ENCODE peak calls at places on chromosomes 16 and 17, in five cellular contexts. M, A, Y, E and S are unnamed samples.

GRCh38 chr17:50904522-50905459 is 38.6 kb upstream of the TOB1 start:
- DNase-seq in A (no peak), E (no peak), M (no peak), Y (no peak), S (peak)

GRCh38 chr16:60107467-60107866 is 1373.4 kb upstream of the GOT2 start:
- DNase-seq in A (peak), M (no peak), Y (no peak), E (no peak), S (no peak)

GRCh38 chr16:66954097-66954659 is 6.9 kb upstream of the CES3 start:
- DNase-seq in M (peak), Y (peak), A (peak), E (no peak), S (peak)

GRCh38 chr16:71882505-71883192 is 1.3 kb downstream of the ZNF821 start:
- DNase-seq in A (peak), E (no peak), M (peak), Y (peak), S (peak)

GRCh38 chr17:68424861-68425260 is 32.4 kb downstream of the WIPI1 start:
- DNase-seq in E (no peak), A (no peak), M (no peak), Y (no peak), S (no peak)

GRCh38 chr17:49108318-49108717 is 24.3 kb upstream of the B4GALNT2 start:
- DNase-seq in Y (no peak), A (no peak), M (no peak), E (no peak), S (no peak)

GRCh38 chr16:2902337-2903130 is 9.2 kb upstream of the FLYWCH1 start:
- DNase-seq in M (no peak), E (no peak), A (no peak), Y (no peak), S (no peak)

GRCh38 chr17:5584383-5584951 is at the start of gene NLRP1:
- DNase-seq in M (peak), A (peak), Y (peak), E (peak), S (peak)

GRCh38 chr17:9408381-9408780 is 167.2 kb downstream of the STX8 start:
- DNase-seq in M (no peak), Y (no peak), A (no peak), E (no peak), S (no peak)

GRCh38 chr16:4246777-4247476 is 5.0 kb upstream of the SRL start:
- DNase-seq in E (no peak), A (no peak), M (no peak), Y (no peak), S (no peak)

GRCh38 chr17:76166168-76166567 is 25.1 kb upstream of the FOXJ1 start:
- DNase-seq in Y (no peak), E (no peak), M (no peak), A (no peak), S (no peak)

GRCh38 chr16:49023095-49023494 is 258.5 kb downstream of the CBLN1 start:
- DNase-seq in Y (no peak), E (peak), A (no peak), M (no peak), S (no peak)

GRCh38 chr16:63361032-63361624 is 1324.9 kb upstream of the CDH8 start:
- DNase-seq in Y (no peak), A (peak), M (no peak), E (no peak), S (no peak)

GRCh38 chr17:1577186-1577585 is 14.6 kb upstream of the PITPNA start:
- DNase-seq in A (peak), Y (no peak), M (no peak), E (peak), S (peak)

GRCh38 chr17:10290046-10290445 is 82.8 kb downstream of the MYH13 start:
- DNase-seq in M (no peak), Y (no peak), A (no peak), E (no peak), S (no peak)

GRCh38 chr16:56697456-56698155 is 15.3 kb downstream of the MT1X start:
- DNase-seq in M (no peak), E (no peak), A (no peak), Y (no peak), S (no peak)

GRCh38 chr16:4608704-4608980 is 6.0 kb downstream of the UBALD1 start:
- DNase-seq in E (no peak), M (no peak), A (no peak), Y (no peak), S (no peak)

GRCh38 chr16:88466175-88466862 is 13.2 kb downstream of the ZFPM1 start:
- DNase-seq in Y (no peak), E (no peak), A (no peak), M (no peak), S (no peak)

GRCh38 chr16:72122308-72122707 is 28.7 kb downstream of the DHX38 start:
- DNase-seq in Y (no peak), E (no peak), A (no peak), M (no peak), S (no peak)

GRCh38 chr16:86901483-86901882 is 323.1 kb downstream of the FOXL1 start:
- DNase-seq in E (no peak), A (no peak), M (no peak), Y (no peak), S (no peak)

GRCh38 chr16:78407191-78407590 is 307.7 kb downstream of the WWOX start:
- DNase-seq in Y (no peak), E (no peak), A (no peak), M (no peak), S (no peak)

GRCh38 chr16:26765087-26765486 is 301.6 kb upstream of the C16orf82 start:
- DNase-seq in E (no peak), A (no peak), M (no peak), Y (no peak), S (no peak)

GRCh38 chr16:11399261-11399831 is 54.1 kb downstream of the RMI2 start:
- DNase-seq in Y (no peak), M (no peak), E (no peak), A (no peak), S (no peak)

GRCh38 chr16:86608301-86608747 is 30.0 kb downstream of the FOXL1 start:
- DNase-seq in Y (no peak), M (no peak), E (no peak), A (no peak), S (no peak)

GRCh38 chr16:22674832-22675191 is 139.2 kb upstream of the HS3ST2 start:
- DNase-seq in Y (no peak), A (no peak), M (no peak), E (no peak), S (peak)

GRCh38 chr16:12646490-12647274 is 157.0 kb downstream of the CPPED1 start:
- DNase-seq in A (no peak), E (no peak), M (no peak), Y (peak), S (peak)

GRCh38 chr17:70078994-70079531 is 4.0 kb downstream of the KCNJ16 start:
- DNase-seq in A (no peak), Y (no peak), E (no peak), M (no peak), S (no peak)

GRCh38 chr17:59786213-59786535 is 78.7 kb downstream of the VMP1 start:
- DNase-seq in Y (no peak), E (no peak), A (peak), M (no peak), S (no peak)

GRCh38 chr17:33371377-33371776 is 78.3 kb upstream of the ASIC2 start:
- DNase-seq in A (no peak), M (no peak), E (no peak), Y (no peak), S (no peak)

GRCh38 chr16:76639685-76640289 is 362.6 kb downstream of the CNTNAP4 start:
- DNase-seq in Y (no peak), A (peak), M (no peak), E (no peak), S (peak)

GRCh38 chr16:49463529-49463928 is 89.9 kb downstream of the C16orf78 start:
- DNase-seq in M (peak), A (no peak), Y (peak), E (no peak), S (peak)

GRCh38 chr17:50155115-50155819 is 4.8 kb upstream of the PPP1R9B start:
- DNase-seq in M (no peak), Y (no peak), A (no peak), E (no peak), S (no peak)

GRCh38 chr17:71792966-71793365 is 327.9 kb upstream of the SOX9 start:
- DNase-seq in Y (no peak), M (no peak), A (no peak), E (peak), S (no peak)

GRCh38 chr17:16962804-16963203 is 9.1 kb downstream of the TNFRSF13B start:
- DNase-seq in E (no peak), Y (no peak), A (no peak), M (no peak), S (no peak)

GRCh38 chr17:29291163-29291752 is 2.7 kb downstream of the NUFIP2 start:
- DNase-seq in M (no peak), A (peak), E (no peak), Y (peak), S (no peak)

GRCh38 chr17:8290043-8290442 is 1.6 kb downstream of the RANGRF start:
- DNase-seq in A (no peak), Y (no peak), M (no peak), E (no peak), S (no peak)

GRCh38 chr16:3612510-3613466 is 1.4 kb upstream of the SLX4 start:
- DNase-seq in Y (no peak), A (no peak), M (no peak), E (no peak), S (peak)